ENCODE peak calls at places on chromosomes 4 and X, in eight cellular contexts. M is T-cell, L is endothelial cell, P is SK-N-SH, K is heart left ventricle, N is esophagus squamous epithelium, X is endothelial cell of umbilical vein, H is A172. F is an unnamed sample.

GRCh38 chr4:8157496-8157895 is 1.1 kb downstream of the ABLIM2 start:
- DNase-seq in M (no peak), L (no peak), P (no peak), K (peak; percentile 71), N (no peak), X (no peak), H (no peak), F (peak; percentile 83)

GRCh38 chr4:144634978-144635747 is 10.8 kb upstream of the HHIP start:
- DNase-seq in M (no peak), L (no peak), P (no peak), K (no peak), N (no peak), X (peak; percentile 75), H (no peak), F (no peak)

GRCh38 chr4:3655485-3656429 is 110.4 kb upstream of the ADRA2C start:
- DNase-seq in M (no peak), L (no peak), P (no peak), K (no peak), N (no peak), X (no peak), H (no peak), F (no peak)

GRCh38 chrX:84160736-84161135 is 27.3 kb downstream of the RPS6KA6 start:
- DNase-seq in M (no peak), L (no peak), P (no peak), K (no peak), N (no peak), X (no peak), H (no peak), F (no peak)

GRCh38 chr4:98284640-98285046 is 23.5 kb downstream of the RAP1GDS1 start:
- DNase-seq in M (no peak), L (no peak), P (no peak), K (no peak), N (no peak), X (no peak), H (peak; percentile 13), F (no peak)

GRCh38 chr4:38723726-38724506 is 58.9 kb downstream of the TLR10 start:
- DNase-seq in M (no peak), L (no peak), P (no peak), K (no peak), N (no peak), X (no peak), H (peak; percentile 51), F (no peak)

GRCh38 chr4:77052352-77052751 is 23.4 kb downstream of the CCNI start:
- DNase-seq in M (peak; percentile 72), L (peak; percentile 71), P (no peak), K (peak; percentile 43), N (no peak), X (peak; percentile 58), H (peak; percentile 40), F (no peak)

GRCh38 chr4:180164799-180165198 is 2078.4 kb upstream of the TENM3 start:
- DNase-seq in M (no peak), L (no peak), P (no peak), K (no peak), N (no peak), X (no peak), H (peak; percentile 85), F (no peak)

GRCh38 chrX:95063554-95063953 is 1389.5 kb downstream of the FAM133A start:
- DNase-seq in M (no peak), L (no peak), P (no peak), K (no peak), N (no peak), X (no peak), H (peak; percentile 9), F (no peak)

GRCh38 chr4:162163892-162164759 is at the start of gene FSTL5:
- DNase-seq in M (peak; percentile 13), L (peak; percentile 87), P (peak; percentile 81), K (no peak), N (no peak), X (peak; percentile 82), H (peak; percentile 83), F (no peak)

GRCh38 chr4:145785391-145786008 is 105.6 kb downstream of the C4orf51 start:
- DNase-seq in M (no peak), L (no peak), P (no peak), K (no peak), N (no peak), X (no peak), H (no peak), F (no peak)

F was measured in ascending aorta.